ENCODE peak calls at places on chromosome 15, in six cellular contexts. P, L, V, S, A and N are unnamed samples.

GRCh38 chr15:91021516-91022074 is 799 bp downstream of the VPS33B start:
- DNase-seq in P (no peak), L (no peak), V (no peak), S (no peak), A (no peak), N (no peak)

GRCh38 chr15:59843609-59844008 is 154.5 kb upstream of the BNIP2 start:
- DNase-seq in P (no peak), L (no peak), V (no peak), S (no peak), A (no peak), N (no peak)

GRCh38 chr15:81293728-81294500 is 30.0 kb downstream of the STARD5 start:
- DNase-seq in P (no peak), L (no peak), V (peak), S (no peak), A (peak), N (no peak)

GRCh38 chr15:61828008-61828407 is 232.2 kb downstream of the VPS13C start:
- DNase-seq in P (no peak), L (no peak), V (no peak), S (no peak), A (no peak), N (no peak)

GRCh38 chr15:68339481-68339880 is 61.9 kb downstream of the FEM1B start:
- DNase-seq in P (peak), L (no peak), V (no peak), S (no peak), A (no peak), N (no peak)

GRCh38 chr15:46580487-46580886 is 945.7 kb downstream of the SQOR start:
- DNase-seq in P (no peak), L (no peak), V (no peak), S (no peak), A (no peak), N (no peak)

GRCh38 chr15:92803852-92804609 is 96.1 kb upstream of the CHD2 start:
- DNase-seq in P (peak), L (peak), V (peak), S (peak), A (peak), N (peak)

GRCh38 chr15:75676688-75677475 is 29.2 kb downstream of the SNX33 start:
- DNase-seq in P (no peak), L (no peak), V (no peak), S (no peak), A (no peak), N (no peak)

GRCh38 chr15:28726102-28726501 is 13.9 kb upstream of the GOLGA8M start:
- DNase-seq in P (no peak), L (no peak), V (no peak), S (no peak), A (no peak), N (no peak)

GRCh38 chr15:65374831-65375401 is 2.9 kb downstream of the IGDCC3 start:
- DNase-seq in P (no peak), L (no peak), V (peak), S (no peak), A (no peak), N (no peak)

GRCh38 chr15:67240235-67241131 is 14.0 kb downstream of the AAGAB start:
- DNase-seq in P (no peak), L (peak), V (no peak), S (peak), A (peak), N (no peak)

GRCh38 chr15:44193651-44194396 is 1.2 kb downstream of the FRMD5 start:
- DNase-seq in P (no peak), L (no peak), V (no peak), S (no peak), A (no peak), N (peak)

GRCh38 chr15:44199393-44199792 is 4.3 kb upstream of the FRMD5 start:
- DNase-seq in P (no peak), L (no peak), V (no peak), S (no peak), A (no peak), N (no peak)

GRCh38 chr15:44194397-44195150 is 497 bp downstream of the FRMD5 start:
- DNase-seq in P (no peak), L (peak), V (peak), S (no peak), A (peak), N (peak)

GRCh38 chr15:44195151-44195740 is at the start of gene FRMD5:
- DNase-seq in P (peak), L (peak), V (peak), S (peak), A (peak), N (peak)
- TF ChIP-seq POLR2A in P (no peak), L (no peak), V (no peak), S (peak), A (no peak), N (peak)

DNA sequence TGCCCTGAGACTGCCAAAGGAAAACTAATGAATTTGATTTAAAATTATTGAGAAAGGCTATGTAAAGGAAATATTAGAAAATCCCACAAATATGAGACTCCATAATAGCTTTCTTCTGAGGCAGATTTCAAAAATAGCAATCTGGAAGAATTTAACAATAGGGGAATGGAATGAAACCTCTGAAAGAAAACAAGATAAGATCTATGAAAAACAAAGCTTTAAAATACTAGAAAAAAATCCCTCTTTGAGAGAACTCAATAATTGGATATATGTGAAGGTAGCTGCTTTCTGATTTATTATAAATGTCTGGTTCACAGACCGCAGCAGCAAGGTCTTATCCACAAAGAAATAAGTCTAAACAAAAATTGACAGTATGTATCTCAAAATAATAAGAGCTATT is 319.5 kb upstream of the THBS1 start:
- DNase-seq in P (no peak), L (no peak), V (no peak), S (no peak), A (no peak), N (no peak)
- TF ChIP-seq POLR2A in P (no peak), L (no peak), V (no peak), S (no peak), A (no peak), N (no peak)

GRCh38 chr15:85633859-85634258 is 160.9 kb downstream of the KLHL25 start:
- DNase-seq in P (no peak), L (no peak), V (no peak), S (no peak), A (no peak), N (no peak)

GRCh38 chr15:85636351-85636750 is 158.4 kb downstream of the KLHL25 start:
- DNase-seq in P (no peak), L (no peak), V (no peak), S (no peak), A (no peak), N (no peak)

GRCh38 chr15:85627245-85627935 is 167.3 kb downstream of the KLHL25 start:
- DNase-seq in P (no peak), L (no peak), V (no peak), S (no peak), A (no peak), N (no peak)

GRCh38 chr15:85632014-85632413 is 162.7 kb downstream of the KLHL25 start:
- DNase-seq in P (no peak), L (no peak), V (no peak), S (no peak), A (no peak), N (no peak)
- TF ChIP-seq POLR2A in P (no peak), L (no peak), V (no peak), S (no peak), A (no peak), N (no peak)

GRCh38 chr15:63276342-63277043 is 912 bp upstream of the APH1B start:
- DNase-seq in P (no peak), L (no peak), V (no peak), S (no peak), A (no peak), N (no peak)

GRCh38 chr15:63277893-63278505 is 594 bp downstream of the APH1B start:
- DNase-seq in P (no peak), L (no peak), V (no peak), S (no peak), A (no peak), N (peak)

GRCh38 chr15:63274427-63274826 is 3.0 kb upstream of the APH1B start:
- DNase-seq in P (no peak), L (no peak), V (no peak), S (no peak), A (no peak), N (no peak)

GRCh38 chr15:63283126-63283525 is 5.7 kb downstream of the APH1B start:
- DNase-seq in P (peak), L (no peak), V (peak), S (no peak), A (no peak), N (no peak)

GRCh38 chr15:63277044-63277892 is at the start of gene APH1B:
- DNase-seq in P (peak), L (peak), V (peak), S (no peak), A (peak), N (peak)
- TF ChIP-seq POLR2A in P (no peak), L (peak), V (no peak), S (peak), A (no peak), N (peak)

DNA sequence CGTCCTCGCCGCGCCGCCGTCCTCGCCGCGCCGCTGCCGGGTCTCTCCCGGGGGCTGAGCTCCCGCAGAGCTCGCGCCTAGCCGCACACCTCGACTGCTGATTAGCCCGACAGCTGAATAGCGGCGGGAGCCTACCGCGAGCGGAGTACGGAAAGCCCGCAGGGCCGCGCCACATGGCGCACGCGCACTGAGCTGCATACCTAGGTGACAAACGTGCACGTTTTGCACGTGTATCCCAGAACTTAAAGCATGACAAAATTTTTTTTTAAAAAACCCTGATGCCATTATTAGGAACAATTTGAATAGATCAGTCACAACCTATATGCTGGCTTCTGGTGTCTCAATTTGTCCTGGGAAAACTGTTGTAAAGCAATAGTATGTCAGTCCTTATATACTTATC is at the start of gene GOLGA8A:
- DNase-seq in P (peak), L (peak), V (peak), S (peak), A (peak), N (no peak)
- TF ChIP-seq POLR2A in P (no peak), L (no peak), V (no peak), S (no peak), A (no peak), N (no peak)